ENCODE peak calls at places on chromosomes 1 and 21, in seven cellular contexts. One of them, this sample, is unnamed. For H3K4me1, the result is how much of the 10 kb centered on the place peaks cover.

GRCh38 chr1:15625224-15625917 is 8.1 kb downstream of the DDI2 start:
- DNase-seq in adipocyte: no peak
- DNase-seq in lung: no peak
- DNase-seq in psoas muscle: no peak
- DNase-seq in adrenal gland: no peak
- DNase-seq in neural progenitor cell: no peak
- DNase-seq in aorta: peak
- DNase-seq in this sample: no peak

GRCh38 chr1:201946224-201946908 is at the start of gene LMOD1:
- DNase-seq in adipocyte: peak
- DNase-seq in lung: peak
- DNase-seq in psoas muscle: peak
- DNase-seq in adrenal gland: peak
- DNase-seq in neural progenitor cell: peak
- DNase-seq in aorta: peak
- DNase-seq in this sample: peak

GRCh38 chr1:71836899-71837298 is 445.4 kb downstream of the NEGR1 start:
- DNase-seq in adipocyte: no peak
- DNase-seq in lung: no peak
- DNase-seq in psoas muscle: no peak
- DNase-seq in adrenal gland: no peak
- DNase-seq in neural progenitor cell: no peak
- DNase-seq in aorta: no peak
- DNase-seq in this sample: no peak

GRCh38 chr21:38787461-38788274 is 18.1 kb upstream of the ETS2 start:
- DNase-seq in adipocyte: peak
- DNase-seq in lung: no peak
- DNase-seq in psoas muscle: no peak
- DNase-seq in adrenal gland: peak
- DNase-seq in neural progenitor cell: no peak
- DNase-seq in aorta: no peak
- DNase-seq in this sample: peak

GRCh38 chr1:78607944-78608343 is 12.3 kb upstream of the IFI44L start:
- DNase-seq in adipocyte: no peak
- DNase-seq in lung: no peak
- DNase-seq in psoas muscle: no peak
- DNase-seq in adrenal gland: no peak
- DNase-seq in neural progenitor cell: no peak
- DNase-seq in aorta: no peak
- DNase-seq in this sample: no peak

GRCh38 chr1:17018849-17019248 is 7.1 kb upstream of the ATP13A2 start:
- DNase-seq in adipocyte: no peak
- DNase-seq in lung: no peak
- DNase-seq in psoas muscle: no peak
- DNase-seq in adrenal gland: no peak
- DNase-seq in neural progenitor cell: no peak
- DNase-seq in aorta: no peak
- DNase-seq in this sample: no peak

GRCh38 chr1:157203166-157203565 is 65.0 kb upstream of the ETV3 start:
- DNase-seq in adipocyte: no peak
- DNase-seq in lung: no peak
- DNase-seq in psoas muscle: no peak
- DNase-seq in adrenal gland: no peak
- DNase-seq in neural progenitor cell: no peak
- DNase-seq in aorta: no peak
- DNase-seq in this sample: no peak

GRCh38 chr1:212482352-212483153 is 49.8 kb downstream of the NENF start:
- DNase-seq in adipocyte: peak
- DNase-seq in lung: no peak
- DNase-seq in psoas muscle: no peak
- DNase-seq in adrenal gland: no peak
- DNase-seq in neural progenitor cell: no peak
- DNase-seq in aorta: peak
- DNase-seq in this sample: peak

GRCh38 chr1:217135987-217136894 is 413.0 kb upstream of the ESRRG start:
- DNase-seq in adipocyte: no peak
- DNase-seq in lung: no peak
- DNase-seq in psoas muscle: no peak
- DNase-seq in adrenal gland: no peak
- DNase-seq in neural progenitor cell: peak
- DNase-seq in aorta: no peak
- DNase-seq in this sample: no peak

GRCh38 chr21:39062196-39062900 is 120.9 kb downstream of the PSMG1 start:
- DNase-seq in adipocyte: no peak
- DNase-seq in lung: no peak
- DNase-seq in psoas muscle: no peak
- DNase-seq in adrenal gland: no peak
- DNase-seq in neural progenitor cell: no peak
- DNase-seq in aorta: no peak
- DNase-seq in this sample: no peak

GRCh38 chr1:210123383-210123782 is 109.2 kb upstream of the SERTAD4 start:
- DNase-seq in adipocyte: peak
- DNase-seq in lung: no peak
- DNase-seq in psoas muscle: no peak
- DNase-seq in adrenal gland: no peak
- DNase-seq in neural progenitor cell: no peak
- DNase-seq in aorta: no peak
- DNase-seq in this sample: no peak

GRCh38 chr1:150102986-150103385 is 35.4 kb downstream of the VPS45 start:
- DNase-seq in adipocyte: no peak
- DNase-seq in lung: no peak
- DNase-seq in psoas muscle: no peak
- DNase-seq in adrenal gland: no peak
- DNase-seq in neural progenitor cell: no peak
- DNase-seq in aorta: no peak
- DNase-seq in this sample: no peak

GRCh38 chr1:204293605-204294365 is 65.9 kb downstream of the PLEKHA6 start:
- DNase-seq in adipocyte: peak
- DNase-seq in lung: no peak
- DNase-seq in psoas muscle: peak
- DNase-seq in adrenal gland: no peak
- DNase-seq in neural progenitor cell: no peak
- DNase-seq in aorta: no peak
- DNase-seq in this sample: peak

GRCh38 chr21:34722684-34723300 is 54.0 kb downstream of the CLIC6 start:
- DNase-seq in adipocyte: no peak
- DNase-seq in lung: no peak
- DNase-seq in psoas muscle: no peak
- DNase-seq in adrenal gland: no peak
- DNase-seq in neural progenitor cell: peak
- DNase-seq in aorta: no peak
- DNase-seq in this sample: peak

GRCh38 chr1:237390798-237391197 is 348.8 kb downstream of the RYR2 start:
- DNase-seq in adipocyte: no peak
- DNase-seq in lung: no peak
- DNase-seq in psoas muscle: no peak
- DNase-seq in adrenal gland: no peak
- DNase-seq in neural progenitor cell: no peak
- DNase-seq in aorta: no peak
- DNase-seq in this sample: no peak

GRCh38 chr1:175597206-175597605 is 146.2 kb downstream of the TNR start:
- DNase-seq in adipocyte: no peak
- DNase-seq in lung: no peak
- DNase-seq in psoas muscle: no peak
- DNase-seq in adrenal gland: no peak
- DNase-seq in neural progenitor cell: no peak
- DNase-seq in aorta: no peak
- DNase-seq in this sample: no peak

GRCh38 chr1:150178543-150178942 is 28.8 kb downstream of the PLEKHO1 start:
- DNase-seq in adipocyte: no peak
- DNase-seq in lung: no peak
- DNase-seq in psoas muscle: no peak
- DNase-seq in adrenal gland: no peak
- DNase-seq in neural progenitor cell: no peak
- DNase-seq in aorta: no peak
- DNase-seq in this sample: no peak

DNA sequence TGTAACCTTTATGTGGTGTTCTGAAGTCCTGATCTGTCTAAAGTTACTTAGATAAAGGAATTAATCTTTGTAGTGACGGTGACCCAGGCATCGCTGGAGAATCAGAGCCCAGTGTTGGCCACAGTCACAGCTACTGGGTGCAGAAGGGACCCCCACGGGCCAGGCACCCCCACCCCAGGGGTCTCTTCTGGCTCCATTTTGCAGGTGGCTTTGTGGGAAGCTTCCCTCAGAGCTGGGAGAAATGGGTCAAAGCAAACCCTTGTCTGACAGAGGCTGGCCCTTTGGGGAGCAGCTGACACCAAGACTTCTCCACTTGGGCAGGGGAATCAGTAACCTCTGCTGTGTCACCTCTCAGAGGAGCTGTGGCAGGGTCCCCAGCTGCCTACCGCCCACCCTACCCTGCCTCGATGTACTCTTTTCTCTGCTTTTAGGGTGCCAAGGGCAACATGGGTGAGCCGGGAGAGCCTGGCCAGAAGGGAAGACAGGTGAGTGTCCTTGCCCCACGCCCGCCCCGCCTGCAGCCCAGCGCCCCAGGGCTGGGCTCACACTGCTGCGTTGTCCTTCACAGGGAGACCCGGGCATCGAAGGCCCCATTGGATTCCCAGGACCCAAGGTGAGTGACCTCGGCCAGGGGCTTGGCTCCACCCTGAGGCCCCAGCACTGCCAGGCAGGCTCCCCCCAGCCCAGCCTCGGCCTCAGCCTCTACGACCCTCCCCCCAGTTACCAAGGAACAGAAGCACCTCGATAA is 17.7 kb downstream of the COL6A2 start:
- DNase-seq in adipocyte: no peak
- DNase-seq in lung: no peak
- DNase-seq in psoas muscle: no peak
- DNase-seq in adrenal gland: peak
- DNase-seq in neural progenitor cell: no peak
- DNase-seq in aorta: peak
- DNase-seq in this sample: no peak
- H3K4me1 ChIP-seq in adipocyte: under half
- H3K4me1 ChIP-seq in lung: under half
- H3K4me1 ChIP-seq in psoas muscle: under half
- H3K4me1 ChIP-seq in adrenal gland: under half
- H3K4me1 ChIP-seq in neural progenitor cell: under half
- H3K4me1 ChIP-seq in aorta: under half
- H3K4me1 ChIP-seq in this sample: under half

DNA sequence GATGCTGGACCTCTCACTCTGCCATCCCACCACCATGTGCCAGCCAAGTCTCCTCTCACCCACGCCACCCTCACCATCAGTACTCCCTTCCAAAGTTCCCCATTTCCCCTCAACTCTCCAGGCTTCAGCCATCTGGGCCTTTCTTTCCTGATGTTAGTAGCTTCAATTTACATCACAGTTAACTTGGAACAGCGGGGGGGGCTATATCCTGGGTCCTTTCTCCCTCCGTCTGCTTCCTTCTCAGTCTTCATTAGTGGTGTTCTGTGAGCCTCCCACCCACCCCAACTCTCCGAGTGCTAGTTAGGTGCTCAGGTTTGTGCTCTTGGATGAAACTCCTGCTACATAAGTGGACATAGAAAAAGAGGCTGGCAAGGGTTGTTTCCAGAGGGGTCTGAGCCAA is 31.9 kb downstream of the KCNC4 start:
- DNase-seq in adipocyte: no peak
- DNase-seq in lung: no peak
- DNase-seq in psoas muscle: no peak
- DNase-seq in adrenal gland: no peak
- DNase-seq in neural progenitor cell: no peak
- DNase-seq in aorta: peak
- DNase-seq in this sample: no peak
- H3K4me1 ChIP-seq in adipocyte: under half
- H3K4me1 ChIP-seq in lung: under half
- H3K4me1 ChIP-seq in psoas muscle: under half
- H3K4me1 ChIP-seq in adrenal gland: under half
- H3K4me1 ChIP-seq in neural progenitor cell: under half
- H3K4me1 ChIP-seq in aorta: under half
- H3K4me1 ChIP-seq in this sample: under half

GRCh38 chr1:4696753-4697152 is 42.3 kb downstream of the AJAP1 start:
- DNase-seq in adipocyte: no peak
- DNase-seq in lung: no peak
- DNase-seq in psoas muscle: no peak
- DNase-seq in adrenal gland: no peak
- DNase-seq in neural progenitor cell: no peak
- DNase-seq in aorta: no peak
- DNase-seq in this sample: no peak

GRCh38 chr1:4700801-4701200 is 46.4 kb downstream of the AJAP1 start:
- DNase-seq in adipocyte: no peak
- DNase-seq in lung: no peak
- DNase-seq in psoas muscle: no peak
- DNase-seq in adrenal gland: no peak
- DNase-seq in neural progenitor cell: peak
- DNase-seq in aorta: no peak
- DNase-seq in this sample: no peak

GRCh38 chr1:4697801-4698200 is 43.4 kb downstream of the AJAP1 start:
- DNase-seq in adipocyte: no peak
- DNase-seq in lung: no peak
- DNase-seq in psoas muscle: no peak
- DNase-seq in adrenal gland: no peak
- DNase-seq in neural progenitor cell: no peak
- DNase-seq in aorta: no peak
- DNase-seq in this sample: no peak

GRCh38 chr1:4699724-4700301 is 45.4 kb downstream of the AJAP1 start:
- DNase-seq in adipocyte: no peak
- DNase-seq in lung: no peak
- DNase-seq in psoas muscle: no peak
- DNase-seq in adrenal gland: no peak
- DNase-seq in neural progenitor cell: no peak
- DNase-seq in aorta: no peak
- DNase-seq in this sample: no peak

DNA sequence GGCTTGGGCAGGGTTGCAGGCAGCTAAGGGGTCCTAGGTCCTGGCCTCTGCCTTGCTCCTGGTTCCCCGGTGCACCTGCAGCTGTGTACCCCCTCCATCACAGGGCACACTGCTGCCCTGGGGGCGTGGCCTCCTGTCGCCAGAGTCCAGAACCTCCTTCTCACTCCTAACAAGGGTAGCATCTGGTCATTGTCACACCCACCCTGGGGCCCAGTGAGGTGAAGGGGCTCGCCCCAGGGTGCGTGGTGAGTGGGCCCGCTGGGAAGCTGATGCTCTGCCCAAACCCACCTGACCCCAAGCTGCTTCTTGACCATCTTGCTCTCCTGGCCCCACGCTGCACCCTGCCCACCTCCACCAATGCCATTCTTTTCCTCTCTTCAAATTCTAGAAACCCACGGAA is 44.5 kb downstream of the AJAP1 start:
- DNase-seq in adipocyte: no peak
- DNase-seq in lung: no peak
- DNase-seq in psoas muscle: no peak
- DNase-seq in adrenal gland: no peak
- DNase-seq in neural progenitor cell: no peak
- DNase-seq in aorta: no peak
- DNase-seq in this sample: no peak
- H3K4me1 ChIP-seq in adipocyte: under half
- H3K4me1 ChIP-seq in lung: under half
- H3K4me1 ChIP-seq in psoas muscle: under half
- H3K4me1 ChIP-seq in adrenal gland: under half
- H3K4me1 ChIP-seq in neural progenitor cell: under half
- H3K4me1 ChIP-seq in aorta: under half
- H3K4me1 ChIP-seq in this sample: under half

DNA sequence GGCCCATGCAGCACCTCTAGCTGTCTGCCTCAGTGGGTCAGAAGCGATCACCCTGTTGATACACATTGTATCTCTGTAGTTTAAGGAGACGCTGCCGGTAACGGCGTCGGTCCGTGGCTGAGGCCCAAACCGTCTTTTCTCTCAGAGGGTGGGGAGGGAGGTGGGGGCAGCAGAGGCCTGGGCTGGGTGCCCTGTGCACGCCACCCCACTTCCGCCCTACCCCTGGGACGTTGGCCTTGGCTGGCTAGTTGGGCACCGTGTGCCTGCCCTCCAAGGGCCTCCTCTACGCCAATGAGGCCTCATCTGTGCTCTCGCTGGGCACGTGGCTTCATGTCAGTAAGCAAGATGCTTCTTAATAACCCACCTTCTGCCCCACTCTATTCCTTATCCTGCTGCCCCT is 9.4 kb downstream of the ZC3H12A start:
- DNase-seq in adipocyte: no peak
- DNase-seq in lung: no peak
- DNase-seq in psoas muscle: no peak
- DNase-seq in adrenal gland: peak
- DNase-seq in neural progenitor cell: no peak
- DNase-seq in aorta: no peak
- DNase-seq in this sample: no peak
- H3K4me1 ChIP-seq in adipocyte: half or more
- H3K4me1 ChIP-seq in lung: under half
- H3K4me1 ChIP-seq in psoas muscle: half or more
- H3K4me1 ChIP-seq in adrenal gland: half or more
- H3K4me1 ChIP-seq in neural progenitor cell: under half
- H3K4me1 ChIP-seq in aorta: under half
- H3K4me1 ChIP-seq in this sample: under half